ENCODE peak calls at places on chromosomes 2 and 18, in four cellular contexts. U is A549, I is fibroblast of pulmonary artery, S is ELF-1. Y is an unnamed sample.

GRCh38 chr18:74733592-74733991 is 135.9 kb downstream of the ZNF407 start:
- DNase-seq in S (no peak), U (no peak), I (no peak), Y (no peak)

GRCh38 chr2:195575879-195576391 is 81.1 kb upstream of the SLC39A10 start:
- DNase-seq in I (peak; percentile 97), U (peak; percentile 78), S (no peak), Y (peak; percentile 56)

GRCh38 chr2:210442869-210443268 is 33.7 kb downstream of the LANCL1 start:
- DNase-seq in S (no peak), U (no peak), I (no peak), Y (no peak)

GRCh38 chr2:45145073-45145899 is 136.0 kb upstream of the SIX2 start:
- DNase-seq in U (no peak), S (no peak), I (no peak), Y (no peak)

GRCh38 chr18:47883771-47884413 is 46.6 kb downstream of the SMAD2 start:
- DNase-seq in S (no peak), I (peak; percentile 52), U (no peak), Y (no peak)

GRCh38 chr2:54551123-54551756 is 95.1 kb downstream of the SPTBN1 start:
- DNase-seq in I (no peak), S (peak; percentile 57), U (no peak), Y (no peak)

GRCh38 chr2:197078535-197078934 is 152.0 kb upstream of the PGAP1 start:
- DNase-seq in S (no peak), I (no peak), U (no peak), Y (no peak)

GRCh38 chr2:215363461-215364156 is 51.8 kb downstream of the ATIC start:
- DNase-seq in S (no peak), U (no peak), I (peak; percentile 36), Y (no peak)

GRCh38 chr2:241576293-241576654 is 17.7 kb downstream of the BOK start:
- DNase-seq in S (no peak), I (no peak), U (no peak), Y (no peak)

GRCh38 chr18:23077493-23078256 is 57.6 kb upstream of the CABLES1 start:
- DNase-seq in S (peak; percentile 22), U (peak; percentile 73), I (peak; percentile 35), Y (peak; percentile 21)

GRCh38 chr2:162478721-162479129 is 134.8 kb downstream of the GCA start:
- DNase-seq in S (peak; percentile 7), U (no peak), I (no peak), Y (no peak)

GRCh38 chr2:92073815-92074548 is 2797.2 kb upstream of the TEKT4 start:
- DNase-seq in S (no peak), U (no peak), I (no peak), Y (no peak)

GRCh38 chr2:239157269-239157668 is 243.6 kb downstream of the HDAC4 start:
- DNase-seq in U (no peak), S (no peak), I (no peak), Y (peak; percentile 17)

GRCh38 chr2:96164459-96165184 is 19.4 kb upstream of the DUSP2 start:
- DNase-seq in I (no peak), U (no peak), S (peak; percentile 86), Y (no peak)

GRCh38 chr2:15645300-15645699 is 53.6 kb downstream of the DDX1 start:
- DNase-seq in I (no peak), S (no peak), U (no peak), Y (no peak)

GRCh38 chr2:219309278-219309677 is at the start of gene PTPRN:
- DNase-seq in S (peak; percentile 80), U (no peak), I (peak; percentile 53), Y (no peak)

GRCh38 chr18:11676867-11677266 is 12.2 kb upstream of the GNAL start:
- DNase-seq in I (peak; percentile 7), S (no peak), U (peak; percentile 31), Y (no peak)

GRCh38 chr2:479505-480161 is 191.7 kb upstream of the ALKAL2 start:
- DNase-seq in U (no peak), S (no peak), I (no peak), Y (no peak)

GRCh38 chr2:191436368-191437055 is 191.3 kb downstream of the MYO1B start:
- DNase-seq in U (no peak), S (no peak), I (no peak), Y (no peak)

GRCh38 chr2:26612522-26613240 is 28.5 kb downstream of the CIB4 start:
- DNase-seq in I (peak; percentile 16), S (no peak), U (no peak), Y (no peak)

GRCh38 chr2:26011990-26012856 is 21.7 kb upstream of the RAB10 start:
- DNase-seq in U (peak; percentile 100), I (peak; percentile 44), S (peak; percentile 66), Y (peak; percentile 73)

GRCh38 chr2:17558053-17558452 is 17.6 kb downstream of the VSNL1 start:
- DNase-seq in U (no peak), I (no peak), S (no peak), Y (no peak)

GRCh38 chr18:3715223-3716080 is 265.5 kb downstream of the TGIF1 start:
- DNase-seq in U (no peak), S (no peak), I (no peak), Y (no peak)

GRCh38 chr2:128311755-128312341 is 6.8 kb downstream of the HS6ST1 start:
- DNase-seq in I (no peak), S (peak; percentile 1), U (no peak), Y (no peak)

GRCh38 chr2:72141881-72142742 is 5.5 kb downstream of the CYP26B1 start:
- DNase-seq in U (no peak), I (no peak), S (no peak), Y (no peak)

Y was measured in lung microvascular endothelial cell.